ENCODE peak calls at places on chromosomes 4 and X, in seven cellular contexts. One of them, this sample, is unnamed.

GRCh38 chrX:40244980-40245379 is 147.2 kb upstream of the BCOR start:
- DNase-seq in heart left ventricle: no peak
- DNase-seq in right lobe of liver: no peak
- DNase-seq in breast epithelium: no peak
- DNase-seq in astrocyte: peak; percentile 35
- DNase-seq in upper lobe of right lung: no peak
- DNase-seq in PC-3: no peak
- DNase-seq in this sample: no peak

GRCh38 chr4:156230151-156230550 is 276.5 kb upstream of the CTSO start:
- DNase-seq in heart left ventricle: no peak
- DNase-seq in right lobe of liver: no peak
- DNase-seq in breast epithelium: no peak
- DNase-seq in astrocyte: no peak
- DNase-seq in upper lobe of right lung: no peak
- DNase-seq in PC-3: no peak
- DNase-seq in this sample: no peak

GRCh38 chr4:38759077-38759789 is 23.6 kb downstream of the TLR10 start:
- DNase-seq in heart left ventricle: peak; percentile 69
- DNase-seq in right lobe of liver: no peak
- DNase-seq in breast epithelium: peak; percentile 51
- DNase-seq in astrocyte: peak; percentile 56
- DNase-seq in upper lobe of right lung: no peak
- DNase-seq in PC-3: peak; percentile 57
- DNase-seq in this sample: no peak

GRCh38 chrX:85365370-85365995 is 14.0 kb downstream of the POF1B start:
- DNase-seq in heart left ventricle: no peak
- DNase-seq in right lobe of liver: no peak
- DNase-seq in breast epithelium: no peak
- DNase-seq in astrocyte: no peak
- DNase-seq in upper lobe of right lung: no peak
- DNase-seq in PC-3: no peak
- DNase-seq in this sample: no peak

GRCh38 chr4:39044947-39045734 is 12.9 kb upstream of the TMEM156 start:
- DNase-seq in heart left ventricle: no peak
- DNase-seq in right lobe of liver: no peak
- DNase-seq in breast epithelium: no peak
- DNase-seq in astrocyte: no peak
- DNase-seq in upper lobe of right lung: peak; percentile 75
- DNase-seq in PC-3: no peak
- DNase-seq in this sample: no peak

GRCh38 chr4:5808081-5808741 is 84.7 kb downstream of the CRMP1 start:
- DNase-seq in heart left ventricle: no peak
- DNase-seq in right lobe of liver: no peak
- DNase-seq in breast epithelium: no peak
- DNase-seq in astrocyte: no peak
- DNase-seq in upper lobe of right lung: no peak
- DNase-seq in PC-3: no peak
- DNase-seq in this sample: no peak

GRCh38 chr4:76155979-76156378 is 7.8 kb upstream of the NUP54 start:
- DNase-seq in heart left ventricle: no peak
- DNase-seq in right lobe of liver: no peak
- DNase-seq in breast epithelium: no peak
- DNase-seq in astrocyte: no peak
- DNase-seq in upper lobe of right lung: no peak
- DNase-seq in PC-3: no peak
- DNase-seq in this sample: no peak

GRCh38 chrX:113959912-113960626 is 623.8 kb upstream of the HTR2C start:
- DNase-seq in heart left ventricle: no peak
- DNase-seq in right lobe of liver: no peak
- DNase-seq in breast epithelium: no peak
- DNase-seq in astrocyte: no peak
- DNase-seq in upper lobe of right lung: no peak
- DNase-seq in PC-3: no peak
- DNase-seq in this sample: no peak

GRCh38 chrX:104122829-104123228 is 10.5 kb downstream of the ZCCHC18 start:
- DNase-seq in heart left ventricle: no peak
- DNase-seq in right lobe of liver: no peak
- DNase-seq in breast epithelium: no peak
- DNase-seq in astrocyte: no peak
- DNase-seq in upper lobe of right lung: no peak
- DNase-seq in PC-3: no peak
- DNase-seq in this sample: no peak

GRCh38 chr4:165788686-165789463 is 84.2 kb upstream of the TLL1 start:
- DNase-seq in heart left ventricle: no peak
- DNase-seq in right lobe of liver: no peak
- DNase-seq in breast epithelium: no peak
- DNase-seq in astrocyte: no peak
- DNase-seq in upper lobe of right lung: no peak
- DNase-seq in PC-3: no peak
- DNase-seq in this sample: no peak

GRCh38 chr4:125780747-125781146 is 466.0 kb downstream of the FAT4 start:
- DNase-seq in heart left ventricle: no peak
- DNase-seq in right lobe of liver: no peak
- DNase-seq in breast epithelium: no peak
- DNase-seq in astrocyte: no peak
- DNase-seq in upper lobe of right lung: no peak
- DNase-seq in PC-3: no peak
- DNase-seq in this sample: no peak

GRCh38 chr4:86960557-86960959 is 25.7 kb downstream of the AFF1 start:
- DNase-seq in heart left ventricle: no peak
- DNase-seq in right lobe of liver: no peak
- DNase-seq in breast epithelium: no peak
- DNase-seq in astrocyte: no peak
- DNase-seq in upper lobe of right lung: no peak
- DNase-seq in PC-3: no peak
- DNase-seq in this sample: no peak

GRCh38 chr4:3077796-3078195 is 3.3 kb downstream of the HTT start:
- DNase-seq in heart left ventricle: no peak
- DNase-seq in right lobe of liver: no peak
- DNase-seq in breast epithelium: no peak
- DNase-seq in astrocyte: no peak
- DNase-seq in upper lobe of right lung: no peak
- DNase-seq in PC-3: no peak
- DNase-seq in this sample: no peak

GRCh38 chrX:45849261-45849660 is 648.6 kb upstream of the DIPK2B start:
- DNase-seq in heart left ventricle: no peak
- DNase-seq in right lobe of liver: no peak
- DNase-seq in breast epithelium: no peak
- DNase-seq in astrocyte: peak; percentile 89
- DNase-seq in upper lobe of right lung: no peak
- DNase-seq in PC-3: peak; percentile 85
- DNase-seq in this sample: no peak

GRCh38 chr4:169620846-169621228 is 459 bp downstream of the CLCN3 start:
- DNase-seq in heart left ventricle: peak; percentile 22
- DNase-seq in right lobe of liver: no peak
- DNase-seq in breast epithelium: peak; percentile 37
- DNase-seq in astrocyte: no peak
- DNase-seq in upper lobe of right lung: no peak
- DNase-seq in PC-3: peak; percentile 10
- DNase-seq in this sample: peak; percentile 13

GRCh38 chrX:49155900-49156837 is 6.4 kb upstream of the MAGIX start:
- DNase-seq in heart left ventricle: peak; percentile 91
- DNase-seq in right lobe of liver: peak; percentile 91
- DNase-seq in breast epithelium: peak; percentile 86
- DNase-seq in astrocyte: peak; percentile 79
- DNase-seq in upper lobe of right lung: peak; percentile 94
- DNase-seq in PC-3: peak; percentile 86
- DNase-seq in this sample: peak; percentile 77

DNA sequence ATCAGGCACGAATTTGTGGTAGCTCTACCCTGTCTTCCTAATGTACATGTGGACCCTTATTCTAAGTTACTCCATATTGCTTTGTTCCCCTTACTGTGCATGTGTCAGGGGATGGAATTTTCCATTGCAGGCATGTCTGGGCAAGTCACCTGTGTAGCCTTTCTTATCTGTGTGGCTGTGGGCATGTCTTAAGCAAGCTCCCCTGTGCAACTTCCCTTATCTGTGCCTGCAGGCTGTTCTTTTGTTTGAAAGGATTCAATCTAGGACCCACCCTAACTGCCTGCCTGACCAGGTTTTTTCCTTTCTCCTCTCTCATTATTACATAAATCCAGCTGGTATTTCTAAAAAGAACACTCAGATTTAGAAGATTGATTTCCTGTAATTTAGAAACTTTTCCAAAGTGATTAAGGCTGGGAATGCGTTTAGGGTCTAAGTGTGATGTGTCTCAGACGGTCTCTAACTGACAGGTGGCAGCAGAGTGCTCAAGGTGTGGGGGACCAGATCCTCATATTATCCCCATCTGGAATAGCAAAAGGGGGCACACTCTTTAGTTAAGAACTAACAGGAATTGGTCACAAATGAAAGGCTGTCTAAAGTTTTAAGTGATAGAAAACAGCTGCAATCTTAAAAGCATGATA is 198.9 kb upstream of the PPP1R2C start:
- DNase-seq in heart left ventricle: no peak
- DNase-seq in right lobe of liver: no peak
- DNase-seq in breast epithelium: no peak
- DNase-seq in astrocyte: peak; percentile 2
- DNase-seq in upper lobe of right lung: no peak
- DNase-seq in PC-3: no peak
- DNase-seq in this sample: no peak
- H3K9me3 ChIP-seq in heart left ventricle: no peaks in the 10 kb centered on the region
- H3K9me3 ChIP-seq in right lobe of liver: no peaks in the 10 kb centered on the region
- H3K9me3 ChIP-seq in breast epithelium: no peaks in the 10 kb centered on the region
- H3K9me3 ChIP-seq in astrocyte: no peaks in the 10 kb centered on the region
- H3K9me3 ChIP-seq in upper lobe of right lung: no peaks in the 10 kb centered on the region
- H3K9me3 ChIP-seq in PC-3: no peaks in the 10 kb centered on the region
- H3K9me3 ChIP-seq in this sample: no peaks in the 10 kb centered on the region

GRCh38 chr4:110897779-110898178 is 274.9 kb upstream of the PITX2 start:
- DNase-seq in heart left ventricle: no peak
- DNase-seq in right lobe of liver: no peak
- DNase-seq in breast epithelium: no peak
- DNase-seq in astrocyte: no peak
- DNase-seq in upper lobe of right lung: no peak
- DNase-seq in PC-3: no peak
- DNase-seq in this sample: no peak
- H3K9me3 ChIP-seq in heart left ventricle: no peaks in the 10 kb centered on the region
- H3K9me3 ChIP-seq in right lobe of liver: no peaks in the 10 kb centered on the region
- H3K9me3 ChIP-seq in breast epithelium: no peaks in the 10 kb centered on the region
- H3K9me3 ChIP-seq in astrocyte: no peaks in the 10 kb centered on the region
- H3K9me3 ChIP-seq in upper lobe of right lung: no peaks in the 10 kb centered on the region
- H3K9me3 ChIP-seq in PC-3: no peaks in the 10 kb centered on the region
- H3K9me3 ChIP-seq in this sample: no peaks in the 10 kb centered on the region

GRCh38 chr4:119641765-119642164 is 13.2 kb upstream of the PDE5A start:
- DNase-seq in heart left ventricle: no peak
- DNase-seq in right lobe of liver: no peak
- DNase-seq in breast epithelium: no peak
- DNase-seq in astrocyte: no peak
- DNase-seq in upper lobe of right lung: no peak
- DNase-seq in PC-3: no peak
- DNase-seq in this sample: no peak

GRCh38 chr4:119646347-119647071 is 17.9 kb upstream of the PDE5A start:
- DNase-seq in heart left ventricle: peak; percentile 59
- DNase-seq in right lobe of liver: peak; percentile 28
- DNase-seq in breast epithelium: peak; percentile 30
- DNase-seq in astrocyte: peak; percentile 79
- DNase-seq in upper lobe of right lung: no peak
- DNase-seq in PC-3: no peak
- DNase-seq in this sample: no peak

GRCh38 chr4:119647558-119647957 is 19.0 kb upstream of the PDE5A start:
- DNase-seq in heart left ventricle: no peak
- DNase-seq in right lobe of liver: no peak
- DNase-seq in breast epithelium: no peak
- DNase-seq in astrocyte: no peak
- DNase-seq in upper lobe of right lung: no peak
- DNase-seq in PC-3: no peak
- DNase-seq in this sample: no peak

GRCh38 chr4:119648398-119648797 is 19.8 kb upstream of the PDE5A start:
- DNase-seq in heart left ventricle: no peak
- DNase-seq in right lobe of liver: no peak
- DNase-seq in breast epithelium: no peak
- DNase-seq in astrocyte: no peak
- DNase-seq in upper lobe of right lung: no peak
- DNase-seq in PC-3: no peak
- DNase-seq in this sample: no peak

DNA sequence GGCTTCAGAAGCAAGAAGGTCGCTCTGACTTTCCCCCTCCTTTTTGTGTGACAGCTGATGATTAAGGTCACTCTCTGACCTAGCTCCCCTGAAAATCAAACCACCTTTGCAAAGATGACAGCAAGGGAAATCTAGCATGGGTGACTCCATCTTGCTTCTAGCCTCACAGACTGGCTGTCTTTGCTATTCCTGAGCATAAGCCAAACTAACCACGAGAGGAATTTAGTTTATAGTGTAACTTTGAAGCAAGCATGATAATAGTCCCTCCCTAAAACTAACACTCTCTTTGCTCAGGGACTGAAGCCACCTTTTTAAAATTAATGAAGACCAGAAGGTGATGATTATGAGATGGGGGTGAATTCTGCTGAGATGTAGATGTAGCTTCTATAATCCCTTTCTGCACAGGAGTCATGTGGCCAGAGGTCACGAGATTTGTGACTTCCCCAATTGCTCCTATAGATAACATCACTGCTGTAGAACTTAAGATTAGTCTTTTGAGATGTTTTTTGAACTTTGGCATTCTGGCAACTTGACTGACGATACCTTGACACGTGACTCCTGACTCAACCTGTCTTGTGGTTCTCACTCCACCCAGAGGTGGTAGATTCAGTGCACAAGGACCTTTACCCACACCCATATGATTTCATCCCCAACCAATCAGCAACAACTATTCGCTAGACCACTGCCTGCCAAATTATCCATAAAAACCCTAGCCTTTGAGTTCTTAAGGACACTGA is 14.9 kb upstream of the PDE5A start:
- DNase-seq in heart left ventricle: no peak
- DNase-seq in right lobe of liver: no peak
- DNase-seq in breast epithelium: no peak
- DNase-seq in astrocyte: peak; percentile 43
- DNase-seq in upper lobe of right lung: no peak
- DNase-seq in PC-3: no peak
- DNase-seq in this sample: no peak
- H3K9me3 ChIP-seq in heart left ventricle: no peaks in the 10 kb centered on the region
- H3K9me3 ChIP-seq in right lobe of liver: no peaks in the 10 kb centered on the region
- H3K9me3 ChIP-seq in breast epithelium: no peaks in the 10 kb centered on the region
- H3K9me3 ChIP-seq in astrocyte: no peaks in the 10 kb centered on the region
- H3K9me3 ChIP-seq in upper lobe of right lung: no peaks in the 10 kb centered on the region
- H3K9me3 ChIP-seq in PC-3: no peaks in the 10 kb centered on the region
- H3K9me3 ChIP-seq in this sample: no peaks in the 10 kb centered on the region

GRCh38 chr4:151745727-151746231 is 15.0 kb downstream of the GATB start:
- DNase-seq in heart left ventricle: no peak
- DNase-seq in right lobe of liver: no peak
- DNase-seq in breast epithelium: no peak
- DNase-seq in astrocyte: peak; percentile 6
- DNase-seq in upper lobe of right lung: no peak
- DNase-seq in PC-3: peak; percentile 62
- DNase-seq in this sample: no peak
- H3K9me3 ChIP-seq in heart left ventricle: no peaks in the 10 kb centered on the region
- H3K9me3 ChIP-seq in right lobe of liver: no peaks in the 10 kb centered on the region
- H3K9me3 ChIP-seq in breast epithelium: no peaks in the 10 kb centered on the region
- H3K9me3 ChIP-seq in astrocyte: no peaks in the 10 kb centered on the region
- H3K9me3 ChIP-seq in upper lobe of right lung: no peaks in the 10 kb centered on the region
- H3K9me3 ChIP-seq in PC-3: no peaks in the 10 kb centered on the region
- H3K9me3 ChIP-seq in this sample: no peaks in the 10 kb centered on the region